ENCODE peak calls at places on chromosome 16, in eight cellular contexts. One of them, this sample, is unnamed. For H3K4me1, the result is how much of the 10 kb centered on the place peaks cover.

GRCh38 chr16:48292452-48292851 is 45.1 kb upstream of the ABCC11 start:
- DNase-seq in mesendoderm: no peak
- DNase-seq in foreskin keratinocyte: no peak
- DNase-seq in tibial artery: no peak
- DNase-seq in lower lobe of right lung: no peak
- DNase-seq in fibroblast of lung: no peak
- DNase-seq in OCI-LY7: no peak
- DNase-seq in heart right ventricle: no peak
- DNase-seq in this sample: no peak

GRCh38 chr16:86756882-86757703 is 178.7 kb downstream of the FOXL1 start:
- DNase-seq in lower lobe of right lung: no peak
- DNase-seq in foreskin keratinocyte: no peak
- DNase-seq in fibroblast of lung: no peak
- DNase-seq in tibial artery: no peak
- DNase-seq in mesendoderm: no peak
- DNase-seq in heart right ventricle: no peak
- DNase-seq in OCI-LY7: no peak
- DNase-seq in this sample: peak

GRCh38 chr16:56606688-56607618 is 1.4 kb upstream of the MT2A start:
- DNase-seq in OCI-LY7: no peak
- DNase-seq in tibial artery: peak
- DNase-seq in foreskin keratinocyte: peak
- DNase-seq in heart right ventricle: peak
- DNase-seq in mesendoderm: peak
- DNase-seq in lower lobe of right lung: peak
- DNase-seq in fibroblast of lung: peak
- DNase-seq in this sample: peak

GRCh38 chr16:20774703-20775362 is 11.0 kb downstream of the ACSM3 start:
- DNase-seq in tibial artery: peak
- DNase-seq in mesendoderm: peak
- DNase-seq in foreskin keratinocyte: peak
- DNase-seq in OCI-LY7: peak
- DNase-seq in lower lobe of right lung: peak
- DNase-seq in heart right ventricle: peak
- DNase-seq in fibroblast of lung: peak
- DNase-seq in this sample: peak

GRCh38 chr16:13829712-13830304 is 90.1 kb upstream of the ERCC4 start:
- DNase-seq in fibroblast of lung: no peak
- DNase-seq in tibial artery: no peak
- DNase-seq in mesendoderm: no peak
- DNase-seq in heart right ventricle: no peak
- DNase-seq in OCI-LY7: no peak
- DNase-seq in lower lobe of right lung: no peak
- DNase-seq in foreskin keratinocyte: no peak
- DNase-seq in this sample: no peak

GRCh38 chr16:81073560-81074330 is 3.3 kb downstream of the C16orf46 start:
- DNase-seq in foreskin keratinocyte: no peak
- DNase-seq in fibroblast of lung: no peak
- DNase-seq in OCI-LY7: no peak
- DNase-seq in tibial artery: no peak
- DNase-seq in heart right ventricle: no peak
- DNase-seq in lower lobe of right lung: no peak
- DNase-seq in mesendoderm: peak
- DNase-seq in this sample: no peak

GRCh38 chr16:73529303-73530012 is 481.5 kb upstream of the ZFHX3 start:
- DNase-seq in heart right ventricle: no peak
- DNase-seq in foreskin keratinocyte: no peak
- DNase-seq in OCI-LY7: no peak
- DNase-seq in tibial artery: no peak
- DNase-seq in mesendoderm: no peak
- DNase-seq in fibroblast of lung: no peak
- DNase-seq in lower lobe of right lung: no peak
- DNase-seq in this sample: no peak

GRCh38 chr16:4990415-4990814 is 32.3 kb downstream of the SEC14L5 start:
- DNase-seq in heart right ventricle: no peak
- DNase-seq in fibroblast of lung: no peak
- DNase-seq in foreskin keratinocyte: no peak
- DNase-seq in lower lobe of right lung: peak
- DNase-seq in mesendoderm: no peak
- DNase-seq in tibial artery: no peak
- DNase-seq in OCI-LY7: no peak
- DNase-seq in this sample: no peak

GRCh38 chr16:17397499-17397891 is 73.3 kb downstream of the XYLT1 start:
- DNase-seq in lower lobe of right lung: no peak
- DNase-seq in OCI-LY7: no peak
- DNase-seq in tibial artery: no peak
- DNase-seq in foreskin keratinocyte: no peak
- DNase-seq in fibroblast of lung: peak
- DNase-seq in heart right ventricle: no peak
- DNase-seq in mesendoderm: no peak
- DNase-seq in this sample: no peak

GRCh38 chr16:2054543-2055245 is 6.9 kb downstream of the TSC2 start:
- DNase-seq in heart right ventricle: no peak
- DNase-seq in OCI-LY7: no peak
- DNase-seq in lower lobe of right lung: peak
- DNase-seq in tibial artery: no peak
- DNase-seq in foreskin keratinocyte: no peak
- DNase-seq in mesendoderm: no peak
- DNase-seq in fibroblast of lung: no peak
- DNase-seq in this sample: no peak

GRCh38 chr16:2213817-2214720 is 571 bp downstream of the PGP start:
- DNase-seq in lower lobe of right lung: no peak
- DNase-seq in foreskin keratinocyte: no peak
- DNase-seq in fibroblast of lung: no peak
- DNase-seq in OCI-LY7: peak
- DNase-seq in heart right ventricle: no peak
- DNase-seq in mesendoderm: peak
- DNase-seq in tibial artery: no peak
- DNase-seq in this sample: no peak

GRCh38 chr16:85699628-85700027 is 10.9 kb upstream of the GINS2 start:
- DNase-seq in heart right ventricle: no peak
- DNase-seq in mesendoderm: peak
- DNase-seq in foreskin keratinocyte: peak
- DNase-seq in lower lobe of right lung: no peak
- DNase-seq in OCI-LY7: no peak
- DNase-seq in tibial artery: no peak
- DNase-seq in fibroblast of lung: peak
- DNase-seq in this sample: no peak

GRCh38 chr16:57530104-57530522 is 6.3 kb downstream of the CCDC102A start:
- DNase-seq in lower lobe of right lung: peak
- DNase-seq in tibial artery: no peak
- DNase-seq in OCI-LY7: peak
- DNase-seq in foreskin keratinocyte: no peak
- DNase-seq in mesendoderm: peak
- DNase-seq in fibroblast of lung: peak
- DNase-seq in heart right ventricle: no peak
- DNase-seq in this sample: peak

GRCh38 chr16:86272744-86273143 is 237.6 kb upstream of the FOXF1 start:
- DNase-seq in heart right ventricle: no peak
- DNase-seq in lower lobe of right lung: no peak
- DNase-seq in tibial artery: no peak
- DNase-seq in OCI-LY7: no peak
- DNase-seq in foreskin keratinocyte: no peak
- DNase-seq in mesendoderm: no peak
- DNase-seq in fibroblast of lung: no peak
- DNase-seq in this sample: no peak

GRCh38 chr16:2152695-2153506 is 2.7 kb upstream of the TRAF7 start:
- DNase-seq in fibroblast of lung: no peak
- DNase-seq in mesendoderm: peak
- DNase-seq in lower lobe of right lung: no peak
- DNase-seq in OCI-LY7: peak
- DNase-seq in foreskin keratinocyte: peak
- DNase-seq in heart right ventricle: no peak
- DNase-seq in tibial artery: no peak
- DNase-seq in this sample: peak

GRCh38 chr16:4947722-4948503 is 10.2 kb upstream of the SEC14L5 start:
- DNase-seq in foreskin keratinocyte: no peak
- DNase-seq in tibial artery: no peak
- DNase-seq in fibroblast of lung: no peak
- DNase-seq in mesendoderm: peak
- DNase-seq in heart right ventricle: no peak
- DNase-seq in lower lobe of right lung: no peak
- DNase-seq in OCI-LY7: no peak
- DNase-seq in this sample: peak

GRCh38 chr16:79966226-79966625 is 365.7 kb upstream of the MAF start:
- DNase-seq in lower lobe of right lung: no peak
- DNase-seq in OCI-LY7: no peak
- DNase-seq in tibial artery: no peak
- DNase-seq in fibroblast of lung: no peak
- DNase-seq in foreskin keratinocyte: no peak
- DNase-seq in mesendoderm: no peak
- DNase-seq in heart right ventricle: no peak
- DNase-seq in this sample: no peak

GRCh38 chr16:8496364-8496763 is 93.9 kb downstream of the TMEM114 start:
- DNase-seq in heart right ventricle: no peak
- DNase-seq in foreskin keratinocyte: no peak
- DNase-seq in lower lobe of right lung: no peak
- DNase-seq in tibial artery: no peak
- DNase-seq in fibroblast of lung: no peak
- DNase-seq in mesendoderm: no peak
- DNase-seq in OCI-LY7: no peak
- DNase-seq in this sample: no peak
- H3K4me1 ChIP-seq in heart right ventricle: under half
- H3K4me1 ChIP-seq in foreskin keratinocyte: under half
- H3K4me1 ChIP-seq in lower lobe of right lung: under half
- H3K4me1 ChIP-seq in tibial artery: under half
- H3K4me1 ChIP-seq in fibroblast of lung: under half
- H3K4me1 ChIP-seq in mesendoderm: under half
- H3K4me1 ChIP-seq in OCI-LY7: under half
- H3K4me1 ChIP-seq in this sample: under half

GRCh38 chr16:31130336-31130812 is 5.2 kb downstream of the PRSS8 start:
- DNase-seq in heart right ventricle: peak
- DNase-seq in tibial artery: no peak
- DNase-seq in fibroblast of lung: no peak
- DNase-seq in lower lobe of right lung: peak
- DNase-seq in foreskin keratinocyte: no peak
- DNase-seq in mesendoderm: no peak
- DNase-seq in OCI-LY7: no peak
- DNase-seq in this sample: no peak

GRCh38 chr16:31129568-31130335 is 5.8 kb downstream of the PRSS8 start:
- DNase-seq in tibial artery: no peak
- DNase-seq in lower lobe of right lung: peak
- DNase-seq in fibroblast of lung: no peak
- DNase-seq in OCI-LY7: no peak
- DNase-seq in foreskin keratinocyte: no peak
- DNase-seq in heart right ventricle: peak
- DNase-seq in mesendoderm: no peak
- DNase-seq in this sample: no peak

GRCh38 chr16:31128711-31129567 is 6.6 kb downstream of the PRSS8 start:
- DNase-seq in OCI-LY7: no peak
- DNase-seq in lower lobe of right lung: peak
- DNase-seq in tibial artery: no peak
- DNase-seq in heart right ventricle: peak
- DNase-seq in foreskin keratinocyte: no peak
- DNase-seq in fibroblast of lung: no peak
- DNase-seq in mesendoderm: no peak
- DNase-seq in this sample: no peak

GRCh38 chr16:31125844-31126243 is 8.4 kb downstream of the KAT8 start:
- DNase-seq in mesendoderm: no peak
- DNase-seq in OCI-LY7: no peak
- DNase-seq in tibial artery: no peak
- DNase-seq in fibroblast of lung: no peak
- DNase-seq in heart right ventricle: no peak
- DNase-seq in lower lobe of right lung: no peak
- DNase-seq in foreskin keratinocyte: no peak
- DNase-seq in this sample: no peak

DNA sequence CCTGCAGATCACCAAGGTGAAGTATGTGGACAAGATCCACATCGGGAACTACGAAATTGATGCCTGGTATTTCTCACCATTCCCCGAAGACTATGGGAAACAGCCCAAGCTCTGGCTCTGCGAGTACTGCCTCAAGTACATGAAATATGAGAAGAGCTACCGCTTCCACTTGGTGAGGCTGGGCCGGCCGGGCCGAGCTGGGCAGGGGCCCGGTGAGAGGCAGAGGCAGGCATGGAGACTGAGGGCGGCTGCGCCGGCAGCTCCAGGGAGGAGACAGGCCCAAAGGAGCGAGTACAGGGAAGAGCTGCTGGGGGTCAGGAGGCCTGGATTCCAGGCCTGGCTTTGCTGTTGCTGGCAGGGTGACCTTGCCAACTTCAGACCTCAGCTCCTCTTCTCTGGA is 8.3 kb downstream of the PRSS8 start:
- DNase-seq in mesendoderm: no peak
- DNase-seq in foreskin keratinocyte: no peak
- DNase-seq in OCI-LY7: no peak
- DNase-seq in fibroblast of lung: no peak
- DNase-seq in lower lobe of right lung: no peak
- DNase-seq in heart right ventricle: no peak
- DNase-seq in tibial artery: no peak
- DNase-seq in this sample: no peak
- H3K4me1 ChIP-seq in mesendoderm: under half
- H3K4me1 ChIP-seq in foreskin keratinocyte: under half
- H3K4me1 ChIP-seq in OCI-LY7: under half
- H3K4me1 ChIP-seq in fibroblast of lung: under half
- H3K4me1 ChIP-seq in lower lobe of right lung: half or more
- H3K4me1 ChIP-seq in heart right ventricle: under half
- H3K4me1 ChIP-seq in tibial artery: under half
- H3K4me1 ChIP-seq in this sample: under half

DNA sequence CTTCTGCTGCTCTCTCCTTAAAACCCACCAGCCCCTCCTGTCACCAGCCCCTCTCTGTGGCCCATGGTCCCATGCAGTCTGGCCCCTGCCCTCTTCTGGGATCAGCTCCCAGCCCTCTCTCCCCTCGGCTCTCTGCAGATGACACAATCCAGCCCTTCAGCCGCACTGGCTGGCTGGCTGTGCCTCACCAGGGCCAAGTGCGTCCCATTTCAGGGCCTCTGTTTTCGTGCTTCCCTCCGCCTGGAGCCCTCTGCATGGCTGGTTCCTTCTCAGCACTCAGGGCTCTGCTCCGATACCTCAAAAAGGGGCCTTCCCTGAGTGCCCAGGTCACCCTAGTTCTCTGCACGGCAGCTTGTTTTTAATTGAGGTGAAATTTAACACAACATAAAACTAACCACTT is 124.3 kb downstream of the SOCS1 start:
- DNase-seq in heart right ventricle: peak
- DNase-seq in lower lobe of right lung: no peak
- DNase-seq in foreskin keratinocyte: no peak
- DNase-seq in OCI-LY7: no peak
- DNase-seq in mesendoderm: no peak
- DNase-seq in tibial artery: no peak
- DNase-seq in fibroblast of lung: no peak
- DNase-seq in this sample: no peak
- H3K4me1 ChIP-seq in heart right ventricle: half or more
- H3K4me1 ChIP-seq in lower lobe of right lung: half or more
- H3K4me1 ChIP-seq in foreskin keratinocyte: under half
- H3K4me1 ChIP-seq in OCI-LY7: under half
- H3K4me1 ChIP-seq in mesendoderm: under half
- H3K4me1 ChIP-seq in tibial artery: under half
- H3K4me1 ChIP-seq in fibroblast of lung: under half
- H3K4me1 ChIP-seq in this sample: under half

DNA sequence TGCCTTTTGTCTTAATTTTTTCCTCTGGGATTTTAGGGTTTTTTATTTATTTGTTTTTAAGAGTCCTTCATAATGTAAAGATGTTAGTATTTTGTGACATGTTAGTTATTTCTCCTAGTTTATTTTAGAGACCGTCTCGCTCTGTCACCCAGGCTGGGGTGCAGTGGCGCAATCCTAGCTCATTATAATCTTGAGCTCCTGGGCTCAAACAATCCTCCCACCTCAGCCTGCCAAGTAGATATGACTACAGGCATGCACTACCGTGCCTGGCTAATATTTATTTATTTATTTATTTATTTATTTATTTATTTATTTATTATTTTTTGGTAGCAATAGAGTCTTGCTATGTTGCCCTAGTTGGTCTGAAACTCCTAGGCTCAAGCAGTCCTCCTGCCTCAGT is 37.4 kb upstream of the ARHGAP17 start:
- DNase-seq in mesendoderm: no peak
- DNase-seq in foreskin keratinocyte: no peak
- DNase-seq in fibroblast of lung: no peak
- DNase-seq in heart right ventricle: peak
- DNase-seq in OCI-LY7: no peak
- DNase-seq in tibial artery: no peak
- DNase-seq in lower lobe of right lung: no peak
- DNase-seq in this sample: no peak
- H3K4me1 ChIP-seq in mesendoderm: under half
- H3K4me1 ChIP-seq in foreskin keratinocyte: under half
- H3K4me1 ChIP-seq in fibroblast of lung: under half
- H3K4me1 ChIP-seq in heart right ventricle: under half
- H3K4me1 ChIP-seq in OCI-LY7: under half
- H3K4me1 ChIP-seq in tibial artery: under half
- H3K4me1 ChIP-seq in lower lobe of right lung: under half
- H3K4me1 ChIP-seq in this sample: under half